ENCODE peak calls at places on chromosomes 13 and 19, in six cellular contexts. X is IMR-90, N is psoas muscle, Q is LNCaP clone FGC, J is AG10803, G is Calu3. F is an unnamed sample.

GRCh38 chr13:75308222-75308621 is 173.7 kb downstream of the TBC1D4 start:
- DNase-seq in X (peak), N (no peak), Q (no peak), J (no peak), G (no peak), F (peak)

GRCh38 chr13:75761373-75761772 is 125.2 kb downstream of the LMO7 start:
- DNase-seq in X (no peak), N (no peak), Q (no peak), J (no peak), G (no peak), F (peak)

GRCh38 chr13:84844473-84844872 is 954.7 kb downstream of the SLITRK6 start:
- DNase-seq in X (no peak), N (no peak), Q (no peak), J (no peak), G (peak), F (peak)

GRCh38 chr13:92365904-92366303 is 860.7 kb upstream of the GPC6 start:
- DNase-seq in X (no peak), N (no peak), Q (no peak), J (no peak), G (no peak), F (no peak)

GRCh38 chr13:30520571-30520970 is 54.8 kb upstream of the HMGB1 start:
- DNase-seq in X (peak), N (no peak), Q (no peak), J (peak), G (no peak), F (peak)

GRCh38 chr19:7595466-7596133 is at the start of gene CAMSAP3:
- DNase-seq in X (no peak), N (no peak), Q (peak), J (peak), G (peak), F (no peak)

GRCh38 chr13:33034897-33035296 is 18.7 kb downstream of the KL start:
- DNase-seq in X (no peak), N (no peak), Q (no peak), J (peak), G (no peak), F (no peak)

GRCh38 chr13:21149568-21149967 is 26.8 kb downstream of the SKA3 start:
- DNase-seq in X (peak), N (no peak), Q (no peak), J (no peak), G (no peak), F (no peak)

GRCh38 chr19:57934820-57935665 is at the start of gene ZNF418:
- DNase-seq in X (peak), N (peak), Q (peak), J (peak), G (no peak), F (peak)

GRCh38 chr13:100951031-100951430 is 276.4 kb upstream of the TMTC4 start:
- DNase-seq in X (no peak), N (no peak), Q (no peak), J (no peak), G (no peak), F (no peak)

GRCh38 chr19:14413765-14414171 is 5.4 kb downstream of the DDX39A start:
- DNase-seq in X (peak), N (no peak), Q (no peak), J (no peak), G (no peak), F (peak)

GRCh38 chr19:47414469-47414868 is 4.9 kb downstream of the MEIS3 start:
- DNase-seq in X (no peak), N (no peak), Q (no peak), J (no peak), G (peak), F (no peak)

GRCh38 chr19:58346961-58347929 is 6.0 kb downstream of the A1BG start:
- DNase-seq in X (peak), N (peak), Q (peak), J (peak), G (no peak), F (peak)

GRCh38 chr19:55304279-55304978 is 20.6 kb downstream of the BRSK1 start:
- DNase-seq in X (no peak), N (no peak), Q (peak), J (peak), G (peak), F (peak)

GRCh38 chr19:53696951-53697350 is 65.2 kb downstream of the DPRX start:
- DNase-seq in X (no peak), N (no peak), Q (no peak), J (no peak), G (no peak), F (peak)

GRCh38 chr19:4993683-4994082 is 24.8 kb downstream of the KDM4B start:
- DNase-seq in X (no peak), N (no peak), Q (no peak), J (no peak), G (no peak), F (no peak)

GRCh38 chr13:37168922-37169321 is 63.5 kb upstream of the CSNK1A1L start:
- DNase-seq in X (no peak), N (no peak), Q (no peak), J (no peak), G (no peak), F (no peak)

GRCh38 chr13:114088863-114089262 is 43.6 kb downstream of the RASA3 start:
- DNase-seq in X (no peak), N (no peak), Q (no peak), J (no peak), G (no peak), F (no peak)

GRCh38 chr19:12938536-12939291 is at the start of gene CALR:
- DNase-seq in X (no peak), N (no peak), Q (no peak), J (peak), G (peak), F (peak)

GRCh38 chr19:28213476-28214082 is 999.4 kb downstream of the UQCRFS1 start:
- DNase-seq in X (no peak), N (no peak), Q (no peak), J (peak), G (no peak), F (no peak)

GRCh38 chr13:92173254-92173653 is 774.8 kb downstream of the GPC5 start:
- DNase-seq in X (no peak), N (no peak), Q (no peak), J (no peak), G (no peak), F (no peak)

GRCh38 chr19:34360354-34360909 is 4.6 kb upstream of the GPI start:
- DNase-seq in X (no peak), N (no peak), Q (no peak), J (no peak), G (no peak), F (no peak)

DNA sequence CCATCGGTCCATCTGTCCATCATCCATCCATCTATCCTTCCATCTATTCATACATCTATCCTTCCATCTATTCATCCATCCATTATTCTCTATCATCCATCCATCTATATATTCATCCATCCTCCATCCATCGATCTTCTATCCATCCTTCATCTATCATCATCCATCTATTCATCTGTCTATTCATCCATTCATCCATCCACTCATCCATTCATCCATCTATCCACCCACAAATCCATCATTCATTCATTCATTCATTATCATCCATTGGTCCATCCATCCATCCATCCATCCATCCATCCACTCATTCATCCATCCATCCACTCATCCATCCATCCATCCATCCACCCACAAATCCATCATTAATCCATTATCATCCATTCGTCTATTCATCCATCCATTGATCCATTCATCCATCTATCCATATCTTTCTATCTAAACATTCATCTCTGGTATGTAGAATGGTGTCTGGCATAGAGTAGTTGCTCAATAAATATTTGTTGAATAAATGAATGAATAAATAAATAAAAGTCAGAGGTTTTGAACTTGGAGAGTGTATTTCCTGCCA is 36.6 kb downstream of the ZNF536 start:
- DNase-seq in X (no peak), N (no peak), Q (no peak), J (no peak), G (no peak), F (no peak)
- TF ChIP-seq CTCF in X (no peak), N (no peak), Q (no peak), J (no peak), G (no peak), F (no peak)

GRCh38 chr13:107573184-107573583 is 642.2 kb downstream of the LIG4 start:
- DNase-seq in X (no peak), N (no peak), Q (no peak), J (no peak), G (no peak), F (no peak)
- TF ChIP-seq CTCF in X (no peak), N (no peak), Q (no peak), J (no peak), G (no peak), F (no peak)

GRCh38 chr13:109904218-109904617 is 117.8 kb upstream of the IRS2 start:
- DNase-seq in X (no peak), N (no peak), Q (no peak), J (no peak), G (no peak), F (no peak)
- TF ChIP-seq CTCF in X (no peak), N (no peak), Q (no peak), J (no peak), G (no peak), F (no peak)

DNA sequence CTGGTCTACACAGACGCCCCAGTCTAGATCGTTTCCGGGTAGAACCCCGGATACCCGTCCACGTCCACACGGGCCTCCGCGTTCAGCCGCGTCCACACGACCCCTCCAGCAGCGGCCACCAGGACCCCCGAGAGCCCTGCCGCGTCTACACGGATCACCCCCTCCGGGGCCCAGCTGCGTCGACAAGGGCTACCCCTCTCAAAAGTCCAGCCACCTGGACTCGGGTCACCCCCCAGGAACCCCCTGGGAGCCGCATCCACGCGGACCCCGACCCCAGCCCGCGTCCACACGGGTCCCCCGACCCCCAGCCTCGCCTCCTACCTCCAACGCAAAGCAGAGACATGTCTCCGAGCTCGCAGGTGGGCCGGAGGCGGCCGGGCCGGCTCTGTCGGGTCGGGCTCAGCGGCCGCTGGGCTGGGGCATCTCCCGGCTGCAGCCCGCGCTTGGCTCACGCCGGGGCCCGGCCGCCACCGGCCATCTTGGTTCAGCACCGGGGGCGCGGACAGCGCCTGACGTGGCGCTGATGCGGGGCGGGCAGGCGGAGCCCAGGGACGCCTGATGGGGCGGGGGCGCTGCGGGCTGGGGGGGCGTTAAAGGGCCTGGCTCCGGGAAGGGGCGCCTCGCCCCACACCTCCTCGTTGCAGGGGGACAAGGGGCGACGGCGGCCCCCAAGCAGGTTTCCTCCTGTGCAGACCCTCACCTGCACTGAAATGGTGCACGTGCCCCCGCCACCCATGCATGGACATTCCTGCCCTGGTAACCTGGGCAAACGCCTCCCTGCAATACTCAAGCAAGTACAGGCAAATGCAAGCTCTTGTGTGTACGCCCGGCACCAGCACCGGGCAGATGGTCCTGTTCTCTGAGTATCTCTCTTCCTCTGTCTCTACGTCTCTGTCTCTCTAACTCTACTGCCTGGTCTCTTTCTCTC is at the start of gene UNC13A:
- DNase-seq in X (peak), N (peak), Q (no peak), J (no peak), G (peak), F (peak)
- TF ChIP-seq CTCF in X (no peak), N (no peak), Q (no peak), J (no peak), G (no peak), F (no peak)

DNA sequence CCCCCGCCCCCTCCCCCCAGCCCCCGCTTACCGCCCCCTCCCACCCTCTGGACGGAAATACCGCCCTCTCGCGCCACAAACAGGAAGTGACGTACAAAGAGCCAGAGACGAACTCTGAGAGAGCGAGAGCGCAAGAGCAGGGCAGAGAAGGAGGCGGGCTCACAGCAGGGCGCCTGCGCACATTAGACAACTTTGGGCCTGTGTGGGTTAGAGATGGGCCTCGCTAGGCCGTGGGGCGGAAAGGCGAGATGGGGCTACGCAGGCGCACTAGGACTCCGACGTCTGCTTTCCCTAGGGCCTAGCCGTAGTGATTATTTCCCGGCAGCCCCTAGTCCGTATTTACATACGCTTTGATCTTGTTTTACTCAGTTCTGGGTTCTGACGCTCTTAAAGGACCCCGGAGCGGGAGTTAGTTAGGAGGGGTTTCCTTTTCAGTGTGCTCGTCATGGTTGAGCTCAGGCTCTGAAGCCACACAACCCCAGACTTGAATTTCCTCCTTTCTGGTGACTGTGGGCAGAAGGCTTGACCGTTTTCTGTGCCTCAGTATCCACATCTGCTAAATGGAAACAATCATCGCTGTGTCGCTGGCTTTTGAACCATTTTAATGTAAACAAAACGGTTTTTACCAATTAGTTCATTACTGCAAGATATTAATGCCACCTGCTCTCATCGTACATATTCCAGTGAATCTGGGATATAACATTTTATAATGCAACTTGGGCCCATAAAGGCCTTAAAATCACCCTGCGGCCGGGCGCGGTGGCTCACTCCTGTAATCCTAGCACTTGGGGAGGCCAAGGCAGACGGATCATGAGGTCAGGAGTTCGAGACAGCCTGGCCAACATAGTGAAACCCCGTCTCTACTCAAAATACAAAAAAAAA is 449 bp upstream of the AKT2 start:
- DNase-seq in X (peak), N (peak), Q (peak), J (peak), G (peak), F (peak)
- TF ChIP-seq CTCF in X (no peak), N (no peak), Q (no peak), J (no peak), G (no peak), F (no peak)

DNA sequence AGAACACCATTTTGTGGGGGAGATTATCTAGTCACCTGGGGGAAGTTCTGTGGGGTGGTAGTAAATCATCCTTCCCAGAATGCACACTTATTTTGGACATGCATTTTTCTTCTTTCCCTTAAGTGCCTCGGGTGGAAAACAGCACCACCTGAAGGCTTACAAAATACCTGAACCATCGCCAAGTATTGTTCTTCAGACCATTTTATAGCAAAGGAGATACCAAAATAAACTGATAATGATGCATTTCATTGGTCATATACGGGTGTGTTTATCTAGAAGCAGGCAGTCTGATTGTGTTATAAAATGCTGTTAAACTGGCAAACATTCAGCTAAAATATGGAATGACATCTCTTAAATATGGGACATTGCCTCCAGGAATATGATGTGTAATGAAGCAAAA is 1034.7 kb downstream of the SLITRK1 start:
- DNase-seq in X (no peak), N (no peak), Q (peak), J (no peak), G (no peak), F (no peak)
- TF ChIP-seq CTCF in X (no peak), N (no peak), Q (peak), J (no peak), G (no peak), F (no peak)

DNA sequence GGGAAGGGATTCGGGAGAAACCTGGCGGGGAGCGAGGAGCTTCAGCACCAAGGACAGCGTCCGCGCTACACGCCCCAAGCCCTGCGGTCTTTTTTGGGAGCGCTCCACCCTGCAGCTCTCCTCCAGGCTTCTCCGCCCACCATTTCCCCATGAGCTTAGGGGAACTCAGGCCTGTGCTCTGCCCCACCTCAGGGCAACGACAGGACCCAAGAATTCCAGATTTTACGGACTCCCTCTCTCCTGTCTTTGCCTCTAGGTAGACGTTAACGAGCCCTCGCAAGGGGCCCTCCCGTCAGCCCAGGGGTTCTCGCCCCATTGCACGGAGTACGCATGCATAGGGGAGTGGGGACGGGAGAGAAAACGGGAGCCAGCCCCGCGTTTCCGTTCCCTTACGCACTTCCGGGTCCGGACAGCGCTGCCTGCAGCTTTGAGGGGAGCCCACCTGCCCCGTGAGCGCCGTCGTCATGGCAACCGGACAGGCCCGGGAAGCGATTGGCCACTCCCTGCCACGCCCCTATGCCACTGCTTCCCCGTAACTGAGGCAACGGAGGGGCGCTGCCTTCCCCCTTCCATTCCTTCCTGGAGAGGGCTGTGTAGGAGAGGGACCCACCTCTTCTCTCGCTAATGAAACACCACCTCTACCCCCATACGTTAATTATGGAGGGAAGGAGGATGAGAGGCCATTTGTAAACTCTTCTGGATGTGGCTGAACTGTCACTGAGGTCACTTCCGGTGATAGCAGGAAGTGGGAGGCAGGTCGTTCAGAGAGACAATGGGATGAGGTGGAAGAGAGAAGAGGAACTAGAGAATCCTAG is 20.8 kb downstream of the NOVA2 start:
- DNase-seq in X (peak), N (peak), Q (no peak), J (peak), G (peak), F (peak)
- TF ChIP-seq CTCF in X (no peak), N (no peak), Q (no peak), J (no peak), G (no peak), F (no peak)

GRCh38 chr19:18426416-18426767 is 7.2 kb downstream of the SSBP4 start:
- DNase-seq in X (no peak), N (no peak), Q (no peak), J (no peak), G (no peak), F (no peak)

GRCh38 chr19:18424122-18424889 is 5.1 kb downstream of the SSBP4 start:
- DNase-seq in X (no peak), N (no peak), Q (no peak), J (no peak), G (no peak), F (no peak)

GRCh38 chr19:18424890-18425514 is 5.8 kb downstream of the SSBP4 start:
- DNase-seq in X (no peak), N (no peak), Q (no peak), J (no peak), G (no peak), F (no peak)

GRCh38 chr19:18427080-18427751 is 8.0 kb downstream of the SSBP4 start:
- DNase-seq in X (no peak), N (no peak), Q (no peak), J (no peak), G (no peak), F (no peak)

DNA sequence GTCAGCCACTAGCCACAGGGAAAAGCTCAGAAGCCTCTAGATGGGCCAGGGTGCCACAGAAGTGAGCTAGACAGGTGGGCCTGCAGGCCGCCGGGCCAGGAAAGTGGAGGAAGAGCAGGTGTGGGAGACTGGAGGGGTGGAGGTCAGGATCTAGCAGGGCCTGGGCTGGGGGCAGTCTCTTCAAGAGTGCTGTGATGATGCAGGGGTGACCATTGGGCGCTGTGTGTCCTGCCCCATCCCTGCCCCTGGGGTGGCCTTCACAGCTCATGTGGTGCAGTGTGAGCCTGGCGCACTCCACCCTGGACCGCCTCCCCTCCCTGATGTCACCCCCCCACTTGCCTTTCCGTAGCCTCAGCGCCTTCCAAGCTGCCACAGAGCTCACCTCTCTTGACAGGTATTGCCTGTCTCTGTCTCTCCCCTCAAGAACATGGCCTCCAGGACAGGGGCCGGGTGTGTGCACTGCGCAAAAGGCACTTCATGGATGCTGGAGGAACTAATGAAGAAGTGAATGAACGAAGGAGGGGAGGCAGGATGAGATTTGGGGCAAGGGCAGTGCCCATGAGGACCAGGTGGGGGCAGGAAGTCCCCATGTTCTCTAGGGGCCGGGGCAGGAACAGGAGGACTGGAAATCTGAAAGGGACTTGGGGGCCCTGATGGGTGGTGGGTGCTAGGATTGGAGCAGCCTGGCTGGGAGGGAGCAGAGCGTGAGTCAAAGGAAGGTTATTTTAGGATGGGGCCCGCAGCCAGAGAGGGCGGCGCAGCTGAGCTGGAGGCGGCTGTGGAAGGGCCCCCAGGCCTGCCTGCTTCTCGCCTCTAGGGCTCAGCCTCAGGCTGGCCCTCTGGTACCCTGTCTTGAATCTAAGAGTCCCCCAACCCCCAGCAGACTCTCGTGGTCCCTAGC is 6.6 kb downstream of the SSBP4 start:
- DNase-seq in X (peak), N (peak), Q (no peak), J (peak), G (no peak), F (peak)
- TF ChIP-seq CTCF in X (peak), N (no peak), Q (no peak), J (peak), G (no peak), F (no peak)